ENCODE peak calls at places on chromosomes 6 and 20, in eight cellular contexts. Z is heart left ventricle; J is endothelial cell; X is naive thymus-derived CD4-positive, alpha-beta T cell; H is CD8-positive, alpha-beta T cell; Q is hippocampal formation; S is SHP77; U is activated CD8-positive, alpha-beta T cell treated with anti-CD3 and anti-CD28 coated beads for 36 hours. Y is an unnamed sample.

GRCh38 chr6:3205913-3206312 is 21.5 kb downstream of the TUBB2B start:
- DNase-seq in Z (no peak), J (no peak), X (no peak), H (no peak), Q (no peak), S (no peak), U (peak), Y (no peak)

GRCh38 chr20:19274412-19275015 is 62.1 kb downstream of the SLC24A3 start:
- DNase-seq in Z (peak), J (no peak), X (no peak), H (no peak), Q (no peak), S (peak), U (no peak), Y (no peak)

GRCh38 chr6:89007209-89008001 is 44.0 kb upstream of the RNGTT start:
- DNase-seq in Z (no peak), J (no peak), X (no peak), H (no peak), Q (no peak), S (no peak), U (no peak), Y (no peak)

GRCh38 chr6:157186785-157187181 is 136.5 kb downstream of the TMEM242 start:
- DNase-seq in Z (no peak), J (no peak), X (no peak), H (no peak), Q (no peak), S (no peak), U (no peak), Y (no peak)

GRCh38 chr6:129748212-129748900 is 38.4 kb upstream of the ARHGAP18 start:
- DNase-seq in Z (peak), J (no peak), X (peak), H (peak), Q (no peak), S (peak), U (peak), Y (no peak)

GRCh38 chr6:165920896-165921671 is 246.6 kb downstream of the TBXT start:
- DNase-seq in Z (no peak), J (no peak), X (no peak), H (no peak), Q (no peak), S (no peak), U (no peak), Y (no peak)

GRCh38 chr6:106922626-106923025 is 51.9 kb downstream of the CD24 start:
- DNase-seq in Z (no peak), J (no peak), X (no peak), H (no peak), Q (no peak), S (no peak), U (no peak), Y (no peak)

GRCh38 chr6:149325648-149326236 is 8.2 kb downstream of the TAB2 start:
- DNase-seq in Z (no peak), J (no peak), X (no peak), H (no peak), Q (no peak), S (no peak), U (no peak), Y (no peak)